ENCODE peak calls at places on chromosomes 16 and 17, in four cellular contexts. E, D, Q and C are unnamed samples.

GRCh38 chr16:46568472-46569230 is 52.5 kb downstream of the SHCBP1 start:
- DNase-seq in Q (no peak), D (no peak), E (no peak), C (no peak)

GRCh38 chr17:2950846-2951245 is 112.6 kb downstream of the OR1D5 start:
- DNase-seq in E (no peak), D (no peak), Q (no peak), C (no peak)

GRCh38 chr16:20740007-20740883 is 1.4 kb downstream of the THUMPD1 start:
- DNase-seq in D (no peak), E (no peak), Q (peak), C (no peak)

GRCh38 chr17:50079334-50080095 is 15.6 kb upstream of the PDK2 start:
- DNase-seq in E (no peak), D (no peak), Q (no peak), C (no peak)

GRCh38 chr17:31424944-31425582 is 33.6 kb downstream of the RAB11FIP4 start:
- DNase-seq in E (no peak), Q (no peak), D (no peak), C (no peak)

GRCh38 chr16:30570621-30571443 is 682 bp downstream of the ZNF688 start:
- DNase-seq in Q (peak), D (no peak), E (no peak), C (no peak)

GRCh38 chr17:49494937-49495841 is at the start of gene NGFR:
- DNase-seq in Q (peak), E (no peak), D (no peak), C (peak)

GRCh38 chr17:81395600-81396277 is 482 bp downstream of the BAHCC1 start:
- DNase-seq in D (no peak), Q (no peak), E (no peak), C (no peak)

GRCh38 chr17:14559220-14559619 is 258.3 kb downstream of the HS3ST3B1 start:
- DNase-seq in Q (no peak), E (no peak), D (no peak), C (no peak)

GRCh38 chr16:65876200-65876498 is 490.3 kb upstream of the CDH5 start:
- DNase-seq in D (no peak), E (no peak), Q (peak), C (no peak)

GRCh38 chr16:4795181-4795827 is at the start of gene SMIM22:
- DNase-seq in Q (no peak), E (no peak), D (no peak), C (no peak)

GRCh38 chr16:74740795-74741304 is 33.8 kb downstream of the FA2H start:
- DNase-seq in Q (peak), D (no peak), E (no peak), C (no peak)

GRCh38 chr17:81417049-81417878 is 22.0 kb downstream of the BAHCC1 start:
- DNase-seq in E (no peak), Q (no peak), D (no peak), C (no peak)

GRCh38 chr17:48121921-48122650 is 14.5 kb downstream of the SNX11 start:
- DNase-seq in Q (no peak), E (no peak), D (no peak), C (no peak)